ENCODE peak calls at places on chromosomes 3 and 15, in nine cellular contexts. One of them, this sample, is unnamed.

GRCh38 chr15:47565986-47566385 is 151.3 kb upstream of the SEMA6D start:
- DNase-seq in MV-4-11: no peak
- DNase-seq in germinal center: no peak
- DNase-seq in GM23248: no peak
- DNase-seq in SJSA1: no peak
- DNase-seq in stimulated activated CD4-positive, alpha-beta T cell treated with anti-CD3 and anti-CD28 coated beads, Interleukin-1b, Interleukin-23, amount 100 ng/mL, for 24 hours: no peak
- DNase-seq in central memory CD4-positive, alpha-beta T cell: no peak
- DNase-seq in stimulated activated CD8-positive, alpha-beta memory T cell treated with anti-CD3 and anti-CD28 coated beads, Interleukin-15, amount 100 ng/mL, for 24 hours: no peak
- DNase-seq in anterior cingulate cortex: no peak
- DNase-seq in this sample: no peak

GRCh38 chr3:15556512-15556911 is 35.0 kb upstream of the COLQ start:
- DNase-seq in MV-4-11: peak; percentile 97
- DNase-seq in germinal center: peak; percentile 46
- DNase-seq in GM23248: no peak
- DNase-seq in SJSA1: no peak
- DNase-seq in stimulated activated CD4-positive, alpha-beta T cell treated with anti-CD3 and anti-CD28 coated beads, Interleukin-1b, Interleukin-23, amount 100 ng/mL, for 24 hours: no peak
- DNase-seq in central memory CD4-positive, alpha-beta T cell: no peak
- DNase-seq in stimulated activated CD8-positive, alpha-beta memory T cell treated with anti-CD3 and anti-CD28 coated beads, Interleukin-15, amount 100 ng/mL, for 24 hours: no peak
- DNase-seq in anterior cingulate cortex: no peak
- DNase-seq in this sample: no peak

GRCh38 chr15:70158309-70158995 is 60.7 kb upstream of the TLE3 start:
- DNase-seq in MV-4-11: no peak
- DNase-seq in germinal center: no peak
- DNase-seq in GM23248: no peak
- DNase-seq in SJSA1: no peak
- DNase-seq in stimulated activated CD4-positive, alpha-beta T cell treated with anti-CD3 and anti-CD28 coated beads, Interleukin-1b, Interleukin-23, amount 100 ng/mL, for 24 hours: no peak
- DNase-seq in central memory CD4-positive, alpha-beta T cell: no peak
- DNase-seq in stimulated activated CD8-positive, alpha-beta memory T cell treated with anti-CD3 and anti-CD28 coated beads, Interleukin-15, amount 100 ng/mL, for 24 hours: no peak
- DNase-seq in anterior cingulate cortex: no peak
- DNase-seq in this sample: no peak

GRCh38 chr3:86046436-86047328 is 944.3 kb downstream of the VGLL3 start:
- DNase-seq in MV-4-11: no peak
- DNase-seq in germinal center: no peak
- DNase-seq in GM23248: no peak
- DNase-seq in SJSA1: no peak
- DNase-seq in stimulated activated CD4-positive, alpha-beta T cell treated with anti-CD3 and anti-CD28 coated beads, Interleukin-1b, Interleukin-23, amount 100 ng/mL, for 24 hours: no peak
- DNase-seq in central memory CD4-positive, alpha-beta T cell: no peak
- DNase-seq in stimulated activated CD8-positive, alpha-beta memory T cell treated with anti-CD3 and anti-CD28 coated beads, Interleukin-15, amount 100 ng/mL, for 24 hours: no peak
- DNase-seq in anterior cingulate cortex: no peak
- DNase-seq in this sample: no peak

GRCh38 chr15:81000144-81000625 is 538 bp upstream of the TLNRD1 start:
- DNase-seq in MV-4-11: no peak
- DNase-seq in germinal center: no peak
- DNase-seq in GM23248: peak; percentile 48
- DNase-seq in SJSA1: peak; percentile 78
- DNase-seq in stimulated activated CD4-positive, alpha-beta T cell treated with anti-CD3 and anti-CD28 coated beads, Interleukin-1b, Interleukin-23, amount 100 ng/mL, for 24 hours: peak; percentile 9
- DNase-seq in central memory CD4-positive, alpha-beta T cell: no peak
- DNase-seq in stimulated activated CD8-positive, alpha-beta memory T cell treated with anti-CD3 and anti-CD28 coated beads, Interleukin-15, amount 100 ng/mL, for 24 hours: no peak
- DNase-seq in anterior cingulate cortex: no peak
- DNase-seq in this sample: peak; percentile 25

GRCh38 chr3:4588410-4588809 is 95.3 kb downstream of the ITPR1 start:
- DNase-seq in MV-4-11: peak; percentile 81
- DNase-seq in germinal center: no peak
- DNase-seq in GM23248: peak; percentile 79
- DNase-seq in SJSA1: no peak
- DNase-seq in stimulated activated CD4-positive, alpha-beta T cell treated with anti-CD3 and anti-CD28 coated beads, Interleukin-1b, Interleukin-23, amount 100 ng/mL, for 24 hours: no peak
- DNase-seq in central memory CD4-positive, alpha-beta T cell: no peak
- DNase-seq in stimulated activated CD8-positive, alpha-beta memory T cell treated with anti-CD3 and anti-CD28 coated beads, Interleukin-15, amount 100 ng/mL, for 24 hours: no peak
- DNase-seq in anterior cingulate cortex: no peak
- DNase-seq in this sample: peak; percentile 49

GRCh38 chr15:31511707-31512310 is 185.2 kb downstream of the KLF13 start:
- DNase-seq in MV-4-11: no peak
- DNase-seq in germinal center: no peak
- DNase-seq in GM23248: no peak
- DNase-seq in SJSA1: no peak
- DNase-seq in stimulated activated CD4-positive, alpha-beta T cell treated with anti-CD3 and anti-CD28 coated beads, Interleukin-1b, Interleukin-23, amount 100 ng/mL, for 24 hours: no peak
- DNase-seq in central memory CD4-positive, alpha-beta T cell: peak; percentile 62
- DNase-seq in stimulated activated CD8-positive, alpha-beta memory T cell treated with anti-CD3 and anti-CD28 coated beads, Interleukin-15, amount 100 ng/mL, for 24 hours: no peak
- DNase-seq in anterior cingulate cortex: no peak
- DNase-seq in this sample: no peak

GRCh38 chr3:51712963-51713362 is 6.1 kb downstream of the GRM2 start:
- DNase-seq in MV-4-11: no peak
- DNase-seq in germinal center: no peak
- DNase-seq in GM23248: no peak
- DNase-seq in SJSA1: no peak
- DNase-seq in stimulated activated CD4-positive, alpha-beta T cell treated with anti-CD3 and anti-CD28 coated beads, Interleukin-1b, Interleukin-23, amount 100 ng/mL, for 24 hours: no peak
- DNase-seq in central memory CD4-positive, alpha-beta T cell: no peak
- DNase-seq in stimulated activated CD8-positive, alpha-beta memory T cell treated with anti-CD3 and anti-CD28 coated beads, Interleukin-15, amount 100 ng/mL, for 24 hours: no peak
- DNase-seq in anterior cingulate cortex: no peak
- DNase-seq in this sample: no peak

GRCh38 chr3:127697531-127698240 is 24.9 kb downstream of the ABTB1 start:
- DNase-seq in MV-4-11: peak; percentile 75
- DNase-seq in germinal center: peak; percentile 78
- DNase-seq in GM23248: peak; percentile 87
- DNase-seq in SJSA1: peak; percentile 91
- DNase-seq in stimulated activated CD4-positive, alpha-beta T cell treated with anti-CD3 and anti-CD28 coated beads, Interleukin-1b, Interleukin-23, amount 100 ng/mL, for 24 hours: no peak
- DNase-seq in central memory CD4-positive, alpha-beta T cell: peak; percentile 40
- DNase-seq in stimulated activated CD8-positive, alpha-beta memory T cell treated with anti-CD3 and anti-CD28 coated beads, Interleukin-15, amount 100 ng/mL, for 24 hours: no peak
- DNase-seq in anterior cingulate cortex: peak; percentile 27
- DNase-seq in this sample: peak; percentile 85

GRCh38 chr15:24878153-24878552 is 76.6 kb upstream of the SNRPN start:
- DNase-seq in MV-4-11: peak; percentile 76
- DNase-seq in germinal center: no peak
- DNase-seq in GM23248: peak; percentile 52
- DNase-seq in SJSA1: no peak
- DNase-seq in stimulated activated CD4-positive, alpha-beta T cell treated with anti-CD3 and anti-CD28 coated beads, Interleukin-1b, Interleukin-23, amount 100 ng/mL, for 24 hours: no peak
- DNase-seq in central memory CD4-positive, alpha-beta T cell: no peak
- DNase-seq in stimulated activated CD8-positive, alpha-beta memory T cell treated with anti-CD3 and anti-CD28 coated beads, Interleukin-15, amount 100 ng/mL, for 24 hours: no peak
- DNase-seq in anterior cingulate cortex: no peak
- DNase-seq in this sample: no peak

GRCh38 chr3:57953541-57953940 is 54.7 kb upstream of the FLNB start:
- DNase-seq in MV-4-11: peak; percentile 12
- DNase-seq in germinal center: no peak
- DNase-seq in GM23248: no peak
- DNase-seq in SJSA1: no peak
- DNase-seq in stimulated activated CD4-positive, alpha-beta T cell treated with anti-CD3 and anti-CD28 coated beads, Interleukin-1b, Interleukin-23, amount 100 ng/mL, for 24 hours: no peak
- DNase-seq in central memory CD4-positive, alpha-beta T cell: no peak
- DNase-seq in stimulated activated CD8-positive, alpha-beta memory T cell treated with anti-CD3 and anti-CD28 coated beads, Interleukin-15, amount 100 ng/mL, for 24 hours: no peak
- DNase-seq in anterior cingulate cortex: no peak
- DNase-seq in this sample: no peak

GRCh38 chr3:40255532-40255931 is 54.0 kb upstream of the EIF1B start:
- DNase-seq in MV-4-11: no peak
- DNase-seq in germinal center: no peak
- DNase-seq in GM23248: no peak
- DNase-seq in SJSA1: no peak
- DNase-seq in stimulated activated CD4-positive, alpha-beta T cell treated with anti-CD3 and anti-CD28 coated beads, Interleukin-1b, Interleukin-23, amount 100 ng/mL, for 24 hours: no peak
- DNase-seq in central memory CD4-positive, alpha-beta T cell: no peak
- DNase-seq in stimulated activated CD8-positive, alpha-beta memory T cell treated with anti-CD3 and anti-CD28 coated beads, Interleukin-15, amount 100 ng/mL, for 24 hours: no peak
- DNase-seq in anterior cingulate cortex: no peak
- DNase-seq in this sample: no peak

GRCh38 chr3:65597225-65597951 is 441.3 kb downstream of the MAGI1 start:
- DNase-seq in MV-4-11: no peak
- DNase-seq in germinal center: no peak
- DNase-seq in GM23248: peak; percentile 43
- DNase-seq in SJSA1: no peak
- DNase-seq in stimulated activated CD4-positive, alpha-beta T cell treated with anti-CD3 and anti-CD28 coated beads, Interleukin-1b, Interleukin-23, amount 100 ng/mL, for 24 hours: no peak
- DNase-seq in central memory CD4-positive, alpha-beta T cell: no peak
- DNase-seq in stimulated activated CD8-positive, alpha-beta memory T cell treated with anti-CD3 and anti-CD28 coated beads, Interleukin-15, amount 100 ng/mL, for 24 hours: no peak
- DNase-seq in anterior cingulate cortex: peak; percentile 36
- DNase-seq in this sample: peak; percentile 39

GRCh38 chr15:98798375-98798893 is 150.1 kb downstream of the IGF1R start:
- DNase-seq in MV-4-11: no peak
- DNase-seq in germinal center: no peak
- DNase-seq in GM23248: no peak
- DNase-seq in SJSA1: no peak
- DNase-seq in stimulated activated CD4-positive, alpha-beta T cell treated with anti-CD3 and anti-CD28 coated beads, Interleukin-1b, Interleukin-23, amount 100 ng/mL, for 24 hours: no peak
- DNase-seq in central memory CD4-positive, alpha-beta T cell: no peak
- DNase-seq in stimulated activated CD8-positive, alpha-beta memory T cell treated with anti-CD3 and anti-CD28 coated beads, Interleukin-15, amount 100 ng/mL, for 24 hours: no peak
- DNase-seq in anterior cingulate cortex: no peak
- DNase-seq in this sample: no peak

GRCh38 chr15:99228120-99228770 is 21.1 kb downstream of the TTC23 start:
- DNase-seq in MV-4-11: no peak
- DNase-seq in germinal center: no peak
- DNase-seq in GM23248: no peak
- DNase-seq in SJSA1: no peak
- DNase-seq in stimulated activated CD4-positive, alpha-beta T cell treated with anti-CD3 and anti-CD28 coated beads, Interleukin-1b, Interleukin-23, amount 100 ng/mL, for 24 hours: no peak
- DNase-seq in central memory CD4-positive, alpha-beta T cell: no peak
- DNase-seq in stimulated activated CD8-positive, alpha-beta memory T cell treated with anti-CD3 and anti-CD28 coated beads, Interleukin-15, amount 100 ng/mL, for 24 hours: no peak
- DNase-seq in anterior cingulate cortex: no peak
- DNase-seq in this sample: no peak

GRCh38 chr15:86572368-86572841 is 492.7 kb downstream of the AGBL1 start:
- DNase-seq in MV-4-11: no peak
- DNase-seq in germinal center: no peak
- DNase-seq in GM23248: no peak
- DNase-seq in SJSA1: no peak
- DNase-seq in stimulated activated CD4-positive, alpha-beta T cell treated with anti-CD3 and anti-CD28 coated beads, Interleukin-1b, Interleukin-23, amount 100 ng/mL, for 24 hours: no peak
- DNase-seq in central memory CD4-positive, alpha-beta T cell: no peak
- DNase-seq in stimulated activated CD8-positive, alpha-beta memory T cell treated with anti-CD3 and anti-CD28 coated beads, Interleukin-15, amount 100 ng/mL, for 24 hours: no peak
- DNase-seq in anterior cingulate cortex: no peak
- DNase-seq in this sample: no peak

GRCh38 chr15:57079446-57079845 is 161.0 kb downstream of the TCF12 start:
- DNase-seq in MV-4-11: peak; percentile 62
- DNase-seq in germinal center: no peak
- DNase-seq in GM23248: no peak
- DNase-seq in SJSA1: no peak
- DNase-seq in stimulated activated CD4-positive, alpha-beta T cell treated with anti-CD3 and anti-CD28 coated beads, Interleukin-1b, Interleukin-23, amount 100 ng/mL, for 24 hours: no peak
- DNase-seq in central memory CD4-positive, alpha-beta T cell: no peak
- DNase-seq in stimulated activated CD8-positive, alpha-beta memory T cell treated with anti-CD3 and anti-CD28 coated beads, Interleukin-15, amount 100 ng/mL, for 24 hours: no peak
- DNase-seq in anterior cingulate cortex: no peak
- DNase-seq in this sample: no peak

GRCh38 chr3:10867384-10867783 is 51.4 kb downstream of the SLC6A11 start:
- DNase-seq in MV-4-11: peak; percentile 5
- DNase-seq in germinal center: no peak
- DNase-seq in GM23248: peak; percentile 34
- DNase-seq in SJSA1: no peak
- DNase-seq in stimulated activated CD4-positive, alpha-beta T cell treated with anti-CD3 and anti-CD28 coated beads, Interleukin-1b, Interleukin-23, amount 100 ng/mL, for 24 hours: no peak
- DNase-seq in central memory CD4-positive, alpha-beta T cell: no peak
- DNase-seq in stimulated activated CD8-positive, alpha-beta memory T cell treated with anti-CD3 and anti-CD28 coated beads, Interleukin-15, amount 100 ng/mL, for 24 hours: no peak
- DNase-seq in anterior cingulate cortex: no peak
- DNase-seq in this sample: no peak

GRCh38 chr3:39531681-39532080 is 64.2 kb downstream of the MOBP start:
- DNase-seq in MV-4-11: no peak
- DNase-seq in germinal center: no peak
- DNase-seq in GM23248: peak; percentile 73
- DNase-seq in SJSA1: no peak
- DNase-seq in stimulated activated CD4-positive, alpha-beta T cell treated with anti-CD3 and anti-CD28 coated beads, Interleukin-1b, Interleukin-23, amount 100 ng/mL, for 24 hours: no peak
- DNase-seq in central memory CD4-positive, alpha-beta T cell: no peak
- DNase-seq in stimulated activated CD8-positive, alpha-beta memory T cell treated with anti-CD3 and anti-CD28 coated beads, Interleukin-15, amount 100 ng/mL, for 24 hours: no peak
- DNase-seq in anterior cingulate cortex: no peak
- DNase-seq in this sample: peak; percentile 42

GRCh38 chr3:50337175-50337861 is 3.3 kb downstream of the RASSF1 start:
- DNase-seq in MV-4-11: peak; percentile 98
- DNase-seq in germinal center: peak; percentile 96
- DNase-seq in GM23248: peak; percentile 100
- DNase-seq in SJSA1: peak; percentile 93
- DNase-seq in stimulated activated CD4-positive, alpha-beta T cell treated with anti-CD3 and anti-CD28 coated beads, Interleukin-1b, Interleukin-23, amount 100 ng/mL, for 24 hours: peak; percentile 89
- DNase-seq in central memory CD4-positive, alpha-beta T cell: peak; percentile 95
- DNase-seq in stimulated activated CD8-positive, alpha-beta memory T cell treated with anti-CD3 and anti-CD28 coated beads, Interleukin-15, amount 100 ng/mL, for 24 hours: peak; percentile 85
- DNase-seq in anterior cingulate cortex: peak; percentile 90
- DNase-seq in this sample: peak; percentile 100

GRCh38 chr3:53154731-53155320 is 6.2 kb upstream of the PRKCD start:
- DNase-seq in MV-4-11: no peak
- DNase-seq in germinal center: no peak
- DNase-seq in GM23248: no peak
- DNase-seq in SJSA1: no peak
- DNase-seq in stimulated activated CD4-positive, alpha-beta T cell treated with anti-CD3 and anti-CD28 coated beads, Interleukin-1b, Interleukin-23, amount 100 ng/mL, for 24 hours: no peak
- DNase-seq in central memory CD4-positive, alpha-beta T cell: no peak
- DNase-seq in stimulated activated CD8-positive, alpha-beta memory T cell treated with anti-CD3 and anti-CD28 coated beads, Interleukin-15, amount 100 ng/mL, for 24 hours: no peak
- DNase-seq in anterior cingulate cortex: no peak
- DNase-seq in this sample: no peak

GRCh38 chr3:88084006-88084597 is 25.0 kb downstream of the ZNF654 start:
- DNase-seq in MV-4-11: no peak
- DNase-seq in germinal center: no peak
- DNase-seq in GM23248: no peak
- DNase-seq in SJSA1: no peak
- DNase-seq in stimulated activated CD4-positive, alpha-beta T cell treated with anti-CD3 and anti-CD28 coated beads, Interleukin-1b, Interleukin-23, amount 100 ng/mL, for 24 hours: no peak
- DNase-seq in central memory CD4-positive, alpha-beta T cell: no peak
- DNase-seq in stimulated activated CD8-positive, alpha-beta memory T cell treated with anti-CD3 and anti-CD28 coated beads, Interleukin-15, amount 100 ng/mL, for 24 hours: no peak
- DNase-seq in anterior cingulate cortex: no peak
- DNase-seq in this sample: no peak

GRCh38 chr3:127915937-127916480 is 977 bp downstream of the KBTBD12 start:
- DNase-seq in MV-4-11: no peak
- DNase-seq in germinal center: no peak
- DNase-seq in GM23248: peak; percentile 41
- DNase-seq in SJSA1: no peak
- DNase-seq in stimulated activated CD4-positive, alpha-beta T cell treated with anti-CD3 and anti-CD28 coated beads, Interleukin-1b, Interleukin-23, amount 100 ng/mL, for 24 hours: no peak
- DNase-seq in central memory CD4-positive, alpha-beta T cell: no peak
- DNase-seq in stimulated activated CD8-positive, alpha-beta memory T cell treated with anti-CD3 and anti-CD28 coated beads, Interleukin-15, amount 100 ng/mL, for 24 hours: no peak
- DNase-seq in anterior cingulate cortex: no peak
- DNase-seq in this sample: no peak

GRCh38 chr15:49045691-49046112 is 544 bp downstream of the SECISBP2L start:
- DNase-seq in MV-4-11: no peak
- DNase-seq in germinal center: peak; percentile 56
- DNase-seq in GM23248: peak; percentile 66
- DNase-seq in SJSA1: no peak
- DNase-seq in stimulated activated CD4-positive, alpha-beta T cell treated with anti-CD3 and anti-CD28 coated beads, Interleukin-1b, Interleukin-23, amount 100 ng/mL, for 24 hours: no peak
- DNase-seq in central memory CD4-positive, alpha-beta T cell: no peak
- DNase-seq in stimulated activated CD8-positive, alpha-beta memory T cell treated with anti-CD3 and anti-CD28 coated beads, Interleukin-15, amount 100 ng/mL, for 24 hours: no peak
- DNase-seq in anterior cingulate cortex: no peak
- DNase-seq in this sample: peak; percentile 42

GRCh38 chr3:160804762-160805161 is 48.7 kb downstream of the PPM1L start:
- DNase-seq in MV-4-11: peak; percentile 18
- DNase-seq in germinal center: no peak
- DNase-seq in GM23248: peak; percentile 3
- DNase-seq in SJSA1: no peak
- DNase-seq in stimulated activated CD4-positive, alpha-beta T cell treated with anti-CD3 and anti-CD28 coated beads, Interleukin-1b, Interleukin-23, amount 100 ng/mL, for 24 hours: no peak
- DNase-seq in central memory CD4-positive, alpha-beta T cell: no peak
- DNase-seq in stimulated activated CD8-positive, alpha-beta memory T cell treated with anti-CD3 and anti-CD28 coated beads, Interleukin-15, amount 100 ng/mL, for 24 hours: no peak
- DNase-seq in anterior cingulate cortex: no peak
- DNase-seq in this sample: peak; percentile 12